ENCODE peak calls at places on chromosomes 13 and 19, in nine cellular contexts. C is spleen, B is cardiac muscle cell, S is Calu3, A is astrocyte of the cerebellum, P is left ventricle myocardium inferior, V is natural killer cell, E is cardiac fibroblast, F is testis. Y is an unnamed sample.

GRCh38 chr19:18093439-18094161 is 4.0 kb upstream of the MAST3 start:
- DNase-seq in C (no peak), B (no peak), S (no peak), A (no peak), P (no peak), V (no peak), E (peak), F (peak), Y (no peak)

GRCh38 chr19:38898788-38899446 is 501 bp downstream of the SIRT2 start:
- DNase-seq in C (no peak), B (peak), S (no peak), A (no peak), P (no peak), V (no peak), E (peak), F (no peak), Y (no peak)

GRCh38 chr19:46351241-46352041 is 4.6 kb downstream of the PPP5C start:
- DNase-seq in C (no peak), B (peak), S (peak), A (no peak), P (no peak), V (no peak), E (peak), F (no peak), Y (no peak)

GRCh38 chr19:1064661-1065605 is 2.0 kb upstream of the ARHGAP45 start:
- DNase-seq in C (peak), B (peak), S (peak), A (peak), P (peak), V (peak), E (peak), F (peak), Y (no peak)

GRCh38 chr19:40599331-40600085 is 1.7 kb upstream of the LTBP4 start:
- DNase-seq in C (no peak), B (no peak), S (no peak), A (no peak), P (no peak), V (no peak), E (no peak), F (no peak), Y (no peak)

GRCh38 chr13:21318891-21319532 is 140.1 kb downstream of the ZDHHC20 start:
- DNase-seq in C (no peak), B (peak), S (no peak), A (no peak), P (no peak), V (no peak), E (no peak), F (no peak), Y (no peak)

GRCh38 chr19:56393119-56394012 is at the start of gene ZNF582:
- DNase-seq in C (peak), B (peak), S (peak), A (peak), P (peak), V (peak), E (peak), F (peak), Y (peak)

GRCh38 chr19:39409886-39410619 is 2.4 kb upstream of the PLEKHG2 start:
- DNase-seq in C (peak), B (peak), S (peak), A (no peak), P (peak), V (no peak), E (peak), F (peak), Y (no peak)

GRCh38 chr13:27455331-27455855 is 5.0 kb upstream of the MTIF3 start:
- DNase-seq in C (no peak), B (no peak), S (no peak), A (no peak), P (no peak), V (no peak), E (peak), F (no peak), Y (no peak)

GRCh38 chr13:73422973-73423372 is 364.2 kb downstream of the KLF5 start:
- DNase-seq in C (no peak), B (no peak), S (no peak), A (no peak), P (no peak), V (no peak), E (no peak), F (no peak), Y (no peak)

GRCh38 chr19:5895409-5895808 is 8.2 kb downstream of the NDUFA11 start:
- DNase-seq in C (no peak), B (no peak), S (no peak), A (no peak), P (no peak), V (no peak), E (no peak), F (peak), Y (no peak)

GRCh38 chr13:73936001-73936400 is 198.2 kb downstream of the KLF12 start:
- DNase-seq in C (no peak), B (peak), S (no peak), A (no peak), P (no peak), V (no peak), E (peak), F (no peak), Y (no peak)

GRCh38 chr19:58227964-58228583 is 640 bp upstream of the ZNF544 start:
- DNase-seq in C (no peak), B (no peak), S (no peak), A (no peak), P (no peak), V (no peak), E (no peak), F (peak), Y (no peak)

GRCh38 chr13:31675521-31675953 is 63.8 kb upstream of the RXFP2 start:
- DNase-seq in C (no peak), B (peak), S (no peak), A (no peak), P (no peak), V (no peak), E (peak), F (no peak), Y (no peak)

GRCh38 chr19:48751835-48752510 is 468 bp downstream of the FUT1 start:
- DNase-seq in C (no peak), B (no peak), S (no peak), A (no peak), P (no peak), V (no peak), E (no peak), F (no peak), Y (no peak)

GRCh38 chr19:36008336-36008978 is at the start of gene SYNE4:
- DNase-seq in C (no peak), B (no peak), S (peak), A (no peak), P (no peak), V (no peak), E (no peak), F (no peak), Y (peak)

DNA sequence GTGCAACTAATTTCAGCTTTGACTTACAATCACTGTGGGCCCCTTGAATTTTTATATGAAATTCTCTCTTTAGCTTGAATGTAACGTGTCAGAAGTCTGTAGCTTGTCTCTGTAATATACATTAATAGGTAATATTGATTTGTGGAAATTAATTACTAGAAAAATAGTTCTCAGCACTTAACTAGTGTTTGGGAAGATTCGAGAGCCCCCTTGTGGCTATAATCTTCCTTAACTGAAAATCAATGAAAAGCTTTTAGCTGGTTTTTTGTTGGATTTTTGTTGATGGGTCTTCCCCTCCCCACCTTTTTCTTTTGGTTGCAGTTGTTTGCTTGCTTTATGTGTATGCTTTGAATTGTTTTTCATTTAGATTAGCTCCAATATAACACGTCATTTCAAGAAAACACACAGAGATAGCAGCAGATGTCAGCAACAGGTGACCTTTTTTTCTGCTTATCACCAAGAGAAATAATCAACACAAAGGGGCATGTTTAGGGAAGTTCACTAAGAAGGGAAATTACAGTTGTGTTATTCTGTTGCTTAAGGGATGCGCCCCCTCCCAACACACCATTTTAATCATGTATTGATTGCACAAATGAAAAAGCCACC is 176.8 kb downstream of the OXGR1 start:
- DNase-seq in C (no peak), B (peak), S (no peak), A (no peak), P (no peak), V (no peak), E (peak), F (no peak), Y (no peak)
- TF ChIP-seq CTCF in C (no peak), B (peak), S (no peak), A (peak), P (peak), V (no peak), E (peak), F (peak), Y (peak)

DNA sequence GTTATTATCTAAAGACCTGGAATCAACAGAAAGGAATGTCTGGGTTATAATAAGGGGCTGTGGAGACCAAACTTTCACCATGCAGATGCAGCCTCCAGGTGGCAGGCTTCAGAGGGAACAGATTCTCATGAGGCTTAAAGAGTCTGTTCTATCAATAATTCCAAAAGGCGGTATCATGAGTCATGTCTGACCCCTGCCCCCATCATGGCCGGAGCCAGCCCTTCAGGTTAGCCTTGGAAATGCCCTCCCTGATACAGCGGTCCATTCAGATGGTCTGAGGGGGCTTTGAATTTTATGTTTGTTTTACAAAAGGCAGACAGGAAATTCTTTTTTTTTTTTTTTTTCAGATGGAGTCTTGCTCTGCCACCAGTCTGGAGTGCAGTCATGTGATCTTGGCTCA is 21.7 kb upstream of the LAMP1 start:
- DNase-seq in C (no peak), B (peak), S (peak), A (peak), P (no peak), V (no peak), E (peak), F (peak), Y (peak)
- TF ChIP-seq CTCF in C (peak), B (peak), S (peak), A (peak), P (peak), V (peak), E (peak), F (peak), Y (peak)

GRCh38 chr13:105846923-105847322 is 688.5 kb downstream of the EFNB2 start:
- DNase-seq in C (no peak), B (no peak), S (no peak), A (no peak), P (no peak), V (no peak), E (no peak), F (no peak), Y (no peak)
- TF ChIP-seq CTCF in C (no peak), B (no peak), S (no peak), A (no peak), P (no peak), V (no peak), E (no peak), F (no peak), Y (no peak)

GRCh38 chr19:4657262-4657661 is 12.9 kb downstream of the MYDGF start:
- DNase-seq in C (no peak), B (no peak), S (no peak), A (no peak), P (no peak), V (no peak), E (no peak), F (no peak), Y (no peak)

GRCh38 chr19:4653793-4654436 is 14.6 kb downstream of the TNFAIP8L1 start:
- DNase-seq in C (no peak), B (no peak), S (no peak), A (no peak), P (no peak), V (no peak), E (no peak), F (no peak), Y (no peak)

GRCh38 chr19:4656102-4656501 is 14.0 kb downstream of the MYDGF start:
- DNase-seq in C (no peak), B (no peak), S (no peak), A (no peak), P (no peak), V (no peak), E (no peak), F (no peak), Y (no peak)

GRCh38 chr19:4652075-4652474 is 12.8 kb downstream of the TNFAIP8L1 start:
- DNase-seq in C (no peak), B (no peak), S (no peak), A (no peak), P (no peak), V (no peak), E (no peak), F (no peak), Y (no peak)

DNA sequence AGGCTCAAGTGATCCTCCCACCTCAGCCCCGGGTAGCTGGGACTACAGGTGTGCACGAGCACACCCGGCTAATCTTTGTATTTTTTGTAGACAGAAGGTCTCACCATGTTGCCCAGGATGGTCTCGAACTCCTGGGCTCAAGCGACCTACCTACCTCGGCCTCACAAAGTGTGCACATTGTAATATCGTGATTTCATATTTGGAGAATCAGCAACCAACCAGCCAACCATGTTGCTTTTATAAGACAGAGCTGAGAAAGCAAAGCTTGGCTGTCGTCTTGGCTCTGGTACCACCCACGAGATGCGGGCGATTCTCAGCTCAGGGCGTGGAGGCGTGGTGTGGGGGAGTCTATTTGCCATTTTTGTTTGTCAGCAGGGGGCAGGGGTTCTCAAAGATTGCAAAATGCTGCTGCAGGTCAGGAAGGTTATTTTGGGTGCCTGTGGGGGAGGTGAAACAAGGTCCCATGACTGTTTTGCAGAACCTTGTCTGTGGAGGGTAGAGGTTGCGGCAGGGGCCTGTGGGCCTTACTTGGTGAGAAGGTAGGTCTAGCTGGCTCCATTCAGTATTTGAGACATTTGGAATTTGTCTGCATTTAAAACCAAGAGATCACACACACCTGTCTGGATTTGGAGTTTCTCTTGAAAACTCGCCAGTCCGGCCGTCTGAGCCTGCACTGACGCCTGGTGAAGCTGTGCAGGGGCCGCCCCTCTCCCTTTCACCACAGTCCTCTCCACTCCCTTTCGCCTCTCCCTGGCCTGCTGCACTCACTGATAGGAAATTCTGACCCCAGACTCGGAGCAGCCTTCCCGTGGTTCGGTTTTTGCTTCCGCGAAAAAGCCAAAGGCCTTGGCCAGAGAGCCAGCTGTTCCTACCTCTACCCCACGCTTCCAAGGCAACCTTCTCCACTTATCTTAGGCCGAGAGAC is 15.4 kb downstream of the TNFAIP8L1 start:
- DNase-seq in C (no peak), B (no peak), S (no peak), A (no peak), P (no peak), V (no peak), E (no peak), F (no peak), Y (no peak)
- TF ChIP-seq CTCF in C (no peak), B (no peak), S (no peak), A (no peak), P (no peak), V (no peak), E (no peak), F (no peak), Y (no peak)

DNA sequence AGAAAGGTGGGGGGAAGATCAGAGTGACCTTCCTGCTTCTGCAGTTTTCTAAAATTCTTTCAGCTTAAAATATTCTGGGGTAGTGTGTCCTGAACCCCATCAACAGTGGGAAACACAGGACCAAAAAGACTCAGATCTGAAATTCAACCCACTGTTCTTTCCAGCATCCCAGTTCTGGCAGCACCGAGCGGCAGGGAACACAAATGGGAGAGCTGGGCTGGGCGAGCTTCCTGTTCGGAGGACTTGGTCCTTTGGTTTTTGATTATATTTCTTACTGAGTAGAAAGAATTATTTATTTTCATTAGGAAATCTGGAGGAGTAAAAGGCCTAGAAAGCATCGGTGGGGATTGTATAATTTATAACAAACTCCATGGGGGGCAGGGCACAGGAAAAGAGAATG is 239.1 kb downstream of the COG6 start:
- DNase-seq in C (no peak), B (no peak), S (no peak), A (no peak), P (no peak), V (no peak), E (no peak), F (no peak), Y (no peak)
- TF ChIP-seq CTCF in C (no peak), B (no peak), S (no peak), A (no peak), P (no peak), V (no peak), E (no peak), F (no peak), Y (no peak)

GRCh38 chr13:20136781-20137703 is 23.8 kb downstream of the GJA3 start:
- DNase-seq in C (no peak), B (peak), S (peak), A (no peak), P (no peak), V (no peak), E (no peak), F (peak), Y (no peak)
- TF ChIP-seq CTCF in C (no peak), B (peak), S (no peak), A (peak), P (peak), V (no peak), E (peak), F (no peak), Y (peak)

GRCh38 chr13:23709521-23709920 is 139.3 kb downstream of the TNFRSF19 start:
- DNase-seq in C (no peak), B (no peak), S (peak), A (no peak), P (no peak), V (no peak), E (peak), F (no peak), Y (no peak)

GRCh38 chr13:23711355-23711754 is 141.1 kb downstream of the TNFRSF19 start:
- DNase-seq in C (no peak), B (no peak), S (no peak), A (no peak), P (no peak), V (no peak), E (no peak), F (no peak), Y (no peak)

GRCh38 chr13:23705578-23705977 is 135.4 kb downstream of the TNFRSF19 start:
- DNase-seq in C (no peak), B (peak), S (no peak), A (no peak), P (no peak), V (no peak), E (no peak), F (no peak), Y (no peak)

GRCh38 chr13:23710366-23710765 is 140.2 kb downstream of the TNFRSF19 start:
- DNase-seq in C (no peak), B (no peak), S (no peak), A (no peak), P (no peak), V (no peak), E (no peak), F (no peak), Y (no peak)

GRCh38 chr13:23707674-23708073 is 137.5 kb downstream of the TNFRSF19 start:
- DNase-seq in C (no peak), B (peak), S (peak), A (no peak), P (no peak), V (no peak), E (peak), F (no peak), Y (no peak)
- TF ChIP-seq CTCF in C (no peak), B (peak), S (no peak), A (peak), P (peak), V (no peak), E (peak), F (no peak), Y (peak)